ENCODE peak calls at places on chromosomes 11 and 22, in four cellular contexts. J is upper lobe of right lung, Y is nephron progenitor cell, A is transverse colon. I is an unnamed sample.
A peak's percentile ranks its signal among the peaks of the same experiment; 100 is the strongest.

GRCh38 chr11:122649133-122649532 is 6.4 kb upstream of the UBASH3B start:
- DNase-seq in J (no peak), Y (no peak), A (no peak), I (no peak)

GRCh38 chr11:34380696-34381095 is 22.9 kb upstream of the ABTB2 start:
- DNase-seq in J (no peak), Y (no peak), A (no peak), I (no peak)

GRCh38 chr11:46247664-46248063 is 29.8 kb upstream of the CREB3L1 start:
- DNase-seq in J (no peak), Y (peak; percentile 44), A (peak; percentile 77), I (no peak)

GRCh38 chr11:63489879-63490278 is 1.1 kb downstream of the PLAAT5 start:
- DNase-seq in J (no peak), Y (no peak), A (no peak), I (no peak)

GRCh38 chr11:109739374-109739773 is 317.4 kb downstream of the C11orf87 start:
- DNase-seq in J (no peak), Y (no peak), A (no peak), I (no peak)

GRCh38 chr11:7672960-7673723 is at the start of gene CYB5R2:
- DNase-seq in J (peak; percentile 86), Y (peak; percentile 80), A (peak; percentile 81), I (peak; percentile 85)

GRCh38 chr22:50612715-50613221 is 12.2 kb downstream of the MAPK8IP2 start:
- DNase-seq in J (no peak), Y (no peak), A (peak; percentile 72), I (no peak)

GRCh38 chr22:43628253-43628649 is 183.9 kb downstream of the EFCAB6 start:
- DNase-seq in J (no peak), Y (no peak), A (no peak), I (no peak)

GRCh38 chr11:117816151-117816741 is 8.3 kb downstream of the FXYD2 start:
- DNase-seq in J (no peak), Y (peak; percentile 84), A (no peak), I (no peak)

GRCh38 chr22:20405931-20406685 is 12.2 kb downstream of the ZNF74 start:
- DNase-seq in J (peak; percentile 58), Y (no peak), A (no peak), I (peak; percentile 68)

GRCh38 chr11:115134886-115135285 is 369.3 kb downstream of the CADM1 start:
- DNase-seq in J (no peak), Y (no peak), A (no peak), I (no peak)

GRCh38 chr11:96412761-96413381 is 23.1 kb downstream of the JRKL start:
- DNase-seq in J (no peak), Y (no peak), A (no peak), I (no peak)

GRCh38 chr22:46574993-46575914 is 37.8 kb upstream of the CELSR1 start:
- DNase-seq in J (peak; percentile 75), Y (no peak), A (peak; percentile 71), I (no peak)

GRCh38 chr11:89182773-89183172 is 5.1 kb downstream of the TYR start:
- DNase-seq in J (no peak), Y (no peak), A (no peak), I (no peak)

GRCh38 chr22:42172385-42173172 is 42.0 kb upstream of the CYP2D6 start:
- DNase-seq in J (no peak), Y (no peak), A (peak; percentile 74), I (no peak)

GRCh38 chr11:35427158-35427557 is 7.8 kb upstream of the SLC1A2 start:
- DNase-seq in J (no peak), Y (no peak), A (no peak), I (no peak)

GRCh38 chr11:3626250-3626960 is 15.4 kb downstream of the ART5 start:
- DNase-seq in J (peak; percentile 81), Y (no peak), A (peak; percentile 30), I (no peak)

GRCh38 chr11:96863520-96863919 is 473.7 kb downstream of the JRKL start:
- DNase-seq in J (no peak), Y (no peak), A (no peak), I (no peak)

GRCh38 chr22:24156146-24156914 is 25.0 kb upstream of the SUSD2 start:
- DNase-seq in J (peak; percentile 82), Y (peak; percentile 55), A (peak; percentile 54), I (no peak)

GRCh38 chr11:102244681-102245409 is 72.4 kb upstream of the BIRC3 start:
- DNase-seq in J (no peak), Y (no peak), A (no peak), I (no peak)

GRCh38 chr11:34487430-34487829 is 26.2 kb downstream of the ELF5 start:
- DNase-seq in J (no peak), Y (no peak), A (no peak), I (peak; percentile 14)

GRCh38 chr11:62542750-62543567 is 3.6 kb downstream of the AHNAK start:
- DNase-seq in J (peak; percentile 89), Y (peak; percentile 90), A (peak; percentile 87), I (no peak)

GRCh38 chr11:36041988-36042606 is 98.2 kb downstream of the LDLRAD3 start:
- DNase-seq in J (no peak), Y (no peak), A (no peak), I (no peak)

GRCh38 chr11:102664001-102664752 is 39.0 kb upstream of the MMP20 start:
- DNase-seq in J (no peak), Y (no peak), A (no peak), I (no peak)

GRCh38 chr11:116276051-116277044 is 496.4 kb downstream of the BUD13 start:
- DNase-seq in J (peak; percentile 91), Y (peak; percentile 96), A (peak; percentile 86), I (no peak)

GRCh38 chr22:29475550-29475949 is 4.5 kb upstream of the NEFH start:
- DNase-seq in J (no peak), Y (no peak), A (no peak), I (no peak)

GRCh38 chr11:46345131-46345597 is 2.1 kb upstream of the DGKZ start:
- DNase-seq in J (peak; percentile 84), Y (no peak), A (peak; percentile 43), I (no peak)

GRCh38 chr22:25372000-25372595 is 152.7 kb downstream of the CRYBB2 start:
- DNase-seq in J (no peak), Y (no peak), A (no peak), I (no peak)

GRCh38 chr22:25373961-25374360 is 154.5 kb downstream of the CRYBB2 start:
- DNase-seq in J (no peak), Y (no peak), A (no peak), I (no peak)

GRCh38 chr22:25374871-25375270 is 155.4 kb downstream of the CRYBB2 start:
- DNase-seq in J (no peak), Y (no peak), A (peak; percentile 19), I (no peak)

GRCh38 chr22:25377699-25378098 is 158.3 kb downstream of the CRYBB2 start:
- DNase-seq in J (no peak), Y (no peak), A (no peak), I (no peak)

DNA sequence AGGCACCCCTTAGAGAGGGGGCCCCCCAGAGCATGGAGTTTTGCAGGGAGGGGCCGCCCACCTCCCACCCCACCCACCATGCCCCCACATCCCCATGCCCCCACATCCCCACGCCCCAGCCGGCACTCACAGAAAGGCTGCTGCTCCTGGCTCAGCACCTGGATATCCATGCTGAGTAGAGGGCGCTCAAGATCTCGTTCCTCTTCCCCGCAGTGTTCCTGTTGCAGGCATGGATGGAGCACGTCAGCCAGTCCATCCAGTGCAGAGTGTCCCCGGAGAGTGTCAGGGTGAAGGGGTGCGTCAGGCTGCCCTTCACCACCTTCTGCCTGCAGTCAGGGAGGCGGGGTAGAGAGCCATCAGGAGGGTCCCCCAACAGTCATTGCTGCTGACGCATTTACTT is 156.2 kb downstream of the CRYBB2 start:
- DNase-seq in J (no peak), Y (no peak), A (no peak), I (no peak)
- TF ChIP-seq CTCF in J (no peak), Y (no peak), A (no peak), I (no peak)

DNA sequence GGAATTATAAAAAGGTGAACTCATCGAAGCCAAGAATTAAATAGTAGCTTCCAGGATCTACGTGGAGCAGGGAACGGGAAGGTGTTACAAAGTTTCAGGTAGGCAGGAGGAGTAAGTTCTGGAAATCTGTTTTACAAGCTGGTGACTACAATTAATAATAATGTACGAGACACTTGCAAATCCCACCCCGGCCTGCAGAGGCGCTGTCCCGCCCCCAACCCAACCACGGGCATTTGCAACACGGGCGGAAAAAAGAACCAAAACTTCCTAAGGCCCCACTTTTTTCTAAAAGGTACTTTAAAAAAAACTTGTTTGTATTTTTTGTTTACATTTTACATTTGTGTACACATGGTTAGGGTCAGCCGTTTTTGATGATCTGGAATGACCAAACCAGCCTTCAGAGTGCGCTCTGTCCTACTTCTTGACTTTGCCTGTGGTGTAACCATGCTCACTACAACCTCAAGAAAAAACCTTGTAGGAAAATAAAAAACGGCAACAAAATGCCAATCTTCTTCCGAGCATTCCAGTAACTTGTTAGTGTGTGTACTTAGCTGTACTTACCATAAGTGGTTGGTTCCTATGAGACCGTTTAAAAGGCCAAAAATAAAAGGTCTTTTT is 449.6 kb upstream of the B3GAT1 start:
- DNase-seq in J (no peak), Y (no peak), A (no peak), I (peak; percentile 17)
- TF ChIP-seq CTCF in J (peak; percentile 12), Y (no peak), A (no peak), I (no peak)

GRCh38 chr11:29019960-29020683 is 911.9 kb downstream of the METTL15 start:
- DNase-seq in J (no peak), Y (peak; percentile 19), A (no peak), I (no peak)
- TF ChIP-seq CTCF in J (no peak), Y (peak; percentile 54), A (no peak), I (no peak)

GRCh38 chr11:112694813-112695212 is 266.4 kb upstream of the NCAM1 start:
- DNase-seq in J (no peak), Y (no peak), A (no peak), I (no peak)
- TF ChIP-seq CTCF in J (no peak), Y (no peak), A (no peak), I (no peak)

DNA sequence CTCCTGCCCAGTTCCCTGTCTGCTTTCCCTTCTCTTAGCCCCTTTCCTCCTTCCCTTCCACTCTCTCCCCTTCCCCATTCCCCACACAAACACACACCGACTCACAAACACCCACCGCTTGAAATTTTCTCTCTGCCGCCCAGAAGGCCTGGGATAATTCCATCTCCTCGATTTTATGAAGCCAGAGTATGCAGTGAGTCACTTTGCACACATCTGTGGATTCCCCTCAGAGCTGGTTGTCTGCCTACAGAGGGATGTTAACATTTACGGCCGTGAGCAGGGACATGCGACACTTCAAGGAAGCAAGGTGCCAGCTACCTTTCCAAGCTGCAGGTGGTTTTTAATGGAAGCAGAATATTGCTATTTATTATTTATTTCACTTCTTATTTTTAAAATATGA is 332.0 kb downstream of the TENM4 start:
- DNase-seq in J (no peak), Y (no peak), A (no peak), I (no peak)
- TF ChIP-seq CTCF in J (no peak), Y (no peak), A (no peak), I (no peak)

DNA sequence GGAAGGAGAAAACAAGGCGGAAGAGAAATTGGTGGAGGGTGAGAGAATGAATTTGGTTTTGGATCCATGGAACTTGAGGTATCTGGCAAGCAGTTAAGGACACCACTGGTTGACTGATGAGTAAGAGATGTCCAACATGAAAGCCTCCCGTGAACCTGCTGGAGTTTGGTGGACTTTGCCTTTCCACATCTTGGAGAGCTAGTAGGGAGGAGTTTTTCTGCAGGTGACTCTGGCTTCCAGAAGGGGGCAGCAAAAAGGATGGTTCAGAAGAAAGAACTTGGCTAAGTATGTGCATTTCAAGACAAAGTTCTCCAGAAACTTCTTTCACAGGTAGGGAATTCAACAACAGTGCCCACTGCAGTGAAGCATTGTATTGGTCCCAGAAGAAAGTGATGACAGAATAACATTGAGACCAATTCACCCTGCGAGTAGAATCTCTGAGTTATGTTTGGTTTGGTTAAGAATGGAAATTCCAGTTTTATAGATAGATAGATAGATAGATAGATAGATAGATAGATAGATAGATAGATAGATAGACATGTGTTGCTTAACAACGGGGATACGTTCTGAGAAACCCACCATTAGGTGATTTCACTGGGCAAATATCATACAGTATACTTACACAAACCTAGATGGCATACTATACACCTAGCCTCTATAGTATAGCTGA is 28.5 kb downstream of the DCDC1 start:
- DNase-seq in J (no peak), Y (peak; percentile 8), A (no peak), I (no peak)
- TF ChIP-seq CTCF in J (peak; percentile 43), Y (peak; percentile 49), A (no peak), I (no peak)

I was measured in coronary artery.